ENCODE peak calls at places on chromosomes 4 and X, in nine cellular contexts. J is breast epithelium, C is HepG2, Z is GM12891, X is lower leg skin, R is A549, W is right lobe of liver, K is Peyer's patch, P is stomach. Q is an unnamed sample.

GRCh38 chrX:50941638-50942037 is 31.1 kb downstream of the BMP15 start:
- DNase-seq in J (no peak), C (no peak), Z (no peak), X (no peak), R (no peak), W (peak), K (no peak), P (no peak), Q (peak)

GRCh38 chr4:184782731-184783472 is 42.9 kb downstream of the ACSL1 start:
- DNase-seq in J (no peak), C (no peak), Z (no peak), X (no peak), R (no peak), W (no peak), K (no peak), P (no peak), Q (no peak)

GRCh38 chr4:135385830-135386581 is 1184.4 kb upstream of the PABPC4L start:
- DNase-seq in J (no peak), C (no peak), Z (no peak), X (no peak), R (no peak), W (no peak), K (no peak), P (no peak), Q (no peak)

GRCh38 chr4:175787948-175788347 is 24.1 kb downstream of the GPM6A start:
- DNase-seq in J (no peak), C (no peak), Z (no peak), X (no peak), R (no peak), W (no peak), K (no peak), P (no peak), Q (no peak)

GRCh38 chrX:123450217-123450616 is 266.1 kb downstream of the GRIA3 start:
- DNase-seq in J (no peak), C (peak), Z (no peak), X (no peak), R (peak), W (no peak), K (no peak), P (no peak), Q (peak)

GRCh38 chrX:80808160-80808735 is 1.4 kb downstream of the BRWD3 start:
- DNase-seq in J (peak), C (peak), Z (peak), X (peak), R (peak), W (peak), K (peak), P (peak), Q (peak)

GRCh38 chrX:96729053-96729452 is 44.4 kb downstream of the DIAPH2 start:
- DNase-seq in J (no peak), C (no peak), Z (no peak), X (no peak), R (no peak), W (no peak), K (no peak), P (no peak), Q (no peak)

GRCh38 chr4:18882468-18882867 is 860.9 kb upstream of the LCORL start:
- DNase-seq in J (no peak), C (peak), Z (no peak), X (no peak), R (no peak), W (no peak), K (no peak), P (no peak), Q (no peak)

GRCh38 chrX:138858438-138858837 is 146.9 kb upstream of the FGF13 start:
- DNase-seq in J (no peak), C (no peak), Z (no peak), X (no peak), R (no peak), W (no peak), K (no peak), P (no peak), Q (no peak)

GRCh38 chrX:29903365-29903764 is 312.0 kb upstream of the MAGEB2 start:
- DNase-seq in J (no peak), C (no peak), Z (no peak), X (no peak), R (no peak), W (no peak), K (no peak), P (no peak), Q (no peak)

GRCh38 chr4:143773998-143774898 is 73.8 kb upstream of the FREM3 start:
- DNase-seq in J (no peak), C (peak), Z (peak), X (peak), R (peak), W (peak), K (peak), P (peak), Q (peak)

GRCh38 chrX:68254738-68255645 is 178.3 kb downstream of the OPHN1 start:
- DNase-seq in J (no peak), C (no peak), Z (no peak), X (no peak), R (peak), W (no peak), K (no peak), P (no peak), Q (no peak)

GRCh38 chr4:26406346-26406975 is 83.8 kb downstream of the CCKAR start:
- DNase-seq in J (no peak), C (no peak), Z (no peak), X (no peak), R (no peak), W (no peak), K (no peak), P (no peak), Q (no peak)

GRCh38 chrX:53087378-53087777 is 5.2 kb downstream of the TSPYL2 start:
- DNase-seq in J (no peak), C (no peak), Z (no peak), X (no peak), R (no peak), W (no peak), K (no peak), P (no peak), Q (no peak)

GRCh38 chr4:3702551-3703221 is 63.5 kb upstream of the ADRA2C start:
- DNase-seq in J (no peak), C (no peak), Z (no peak), X (no peak), R (no peak), W (no peak), K (no peak), P (no peak), Q (no peak)

GRCh38 chr4:25842229-25842840 is 20.5 kb downstream of the SEL1L3 start:
- DNase-seq in J (no peak), C (no peak), Z (no peak), X (no peak), R (no peak), W (no peak), K (peak), P (no peak), Q (peak)

GRCh38 chr4:21470531-21470930 is 478.0 kb downstream of the KCNIP4 start:
- DNase-seq in J (no peak), C (no peak), Z (no peak), X (no peak), R (no peak), W (no peak), K (no peak), P (no peak), Q (peak)

GRCh38 chrX:55072286-55072685 is 2.5 kb upstream of the PAGE2B start:
- DNase-seq in J (no peak), C (no peak), Z (no peak), X (no peak), R (no peak), W (no peak), K (no peak), P (no peak), Q (no peak)

GRCh38 chrX:47540754-47541538 is 20.1 kb upstream of the ARAF start:
- DNase-seq in J (peak), C (peak), Z (no peak), X (peak), R (peak), W (peak), K (no peak), P (peak), Q (peak)

GRCh38 chrX:24396236-24396929 is 35.9 kb downstream of the SUPT20HL1 start:
- DNase-seq in J (no peak), C (no peak), Z (no peak), X (no peak), R (no peak), W (no peak), K (no peak), P (no peak), Q (peak)

GRCh38 chr4:41487868-41488267 is 50.1 kb upstream of the LIMCH1 start:
- DNase-seq in J (no peak), C (no peak), Z (no peak), X (no peak), R (no peak), W (no peak), K (no peak), P (no peak), Q (no peak)

GRCh38 chrX:153816821-153817220 is 13.5 kb downstream of the PDZD4 start:
- DNase-seq in J (no peak), C (no peak), Z (no peak), X (no peak), R (no peak), W (no peak), K (no peak), P (no peak), Q (peak)

GRCh38 chrX:85995641-85996040 is 51.7 kb downstream of the CHM start:
- DNase-seq in J (no peak), C (no peak), Z (no peak), X (no peak), R (no peak), W (no peak), K (no peak), P (no peak), Q (no peak)

GRCh38 chr4:6217716-6218381 is 17.5 kb upstream of the JAKMIP1 start:
- DNase-seq in J (no peak), C (no peak), Z (no peak), X (no peak), R (no peak), W (no peak), K (no peak), P (no peak), Q (no peak)

GRCh38 chrX:43644124-43644701 is 11.9 kb upstream of the MAOA start:
- DNase-seq in J (no peak), C (no peak), Z (no peak), X (no peak), R (peak), W (no peak), K (no peak), P (no peak), Q (peak)

GRCh38 chrX:114201622-114202021 is 382.3 kb upstream of the HTR2C start:
- DNase-seq in J (no peak), C (no peak), Z (no peak), X (no peak), R (no peak), W (no peak), K (no peak), P (no peak), Q (no peak)

GRCh38 chrX:1529328-1529727 is 7.7 kb downstream of the P2RY8 start:
- DNase-seq in J (no peak), C (no peak), Z (no peak), X (no peak), R (no peak), W (no peak), K (no peak), P (no peak), Q (no peak)

GRCh38 chr4:172662113-172662512 is 506.5 kb upstream of the GALNT7 start:
- DNase-seq in J (no peak), C (no peak), Z (no peak), X (no peak), R (no peak), W (no peak), K (no peak), P (no peak), Q (no peak)

GRCh38 chr4:118680808-118681207 is 4.4 kb upstream of the METTL14 start:
- DNase-seq in J (no peak), C (no peak), Z (no peak), X (no peak), R (no peak), W (no peak), K (no peak), P (no peak), Q (peak)

GRCh38 chr4:118683513-118683912 is 1.7 kb upstream of the METTL14 start:
- DNase-seq in J (no peak), C (peak), Z (no peak), X (no peak), R (no peak), W (no peak), K (no peak), P (no peak), Q (peak)

GRCh38 chr4:118682928-118683327 is 2.3 kb upstream of the METTL14 start:
- DNase-seq in J (no peak), C (peak), Z (no peak), X (no peak), R (peak), W (no peak), K (no peak), P (no peak), Q (peak)

GRCh38 chr4:118684873-118685811 is at the start of gene METTL14:
- DNase-seq in J (peak), C (peak), Z (peak), X (peak), R (peak), W (peak), K (peak), P (peak), Q (peak)
- TF ChIP-seq POLR2A in J (peak), C (peak), Z (peak), X (no peak), R (no peak), W (peak), K (peak), P (no peak), Q (peak)

GRCh38 chr4:165477799-165478198 is 99.0 kb downstream of the CPE start:
- DNase-seq in J (no peak), C (no peak), Z (no peak), X (no peak), R (no peak), W (no peak), K (no peak), P (no peak), Q (no peak)

GRCh38 chr4:165475706-165476070 is 96.9 kb downstream of the CPE start:
- DNase-seq in J (no peak), C (no peak), Z (no peak), X (no peak), R (no peak), W (no peak), K (no peak), P (no peak), Q (no peak)

GRCh38 chr4:165478260-165478659 is 99.5 kb downstream of the CPE start:
- DNase-seq in J (no peak), C (no peak), Z (no peak), X (no peak), R (no peak), W (no peak), K (no peak), P (no peak), Q (no peak)

GRCh38 chr4:165474784-165475705 is 96.2 kb downstream of the CPE start:
- DNase-seq in J (no peak), C (no peak), Z (no peak), X (no peak), R (no peak), W (no peak), K (no peak), P (no peak), Q (no peak)

GRCh38 chr4:165476214-165477098 is 97.6 kb downstream of the CPE start:
- DNase-seq in J (no peak), C (no peak), Z (no peak), X (no peak), R (no peak), W (no peak), K (no peak), P (no peak), Q (no peak)
- TF ChIP-seq POLR2A in J (no peak), C (no peak), Z (no peak), X (no peak), R (no peak), W (no peak), K (no peak), P (no peak), Q (no peak)

DNA sequence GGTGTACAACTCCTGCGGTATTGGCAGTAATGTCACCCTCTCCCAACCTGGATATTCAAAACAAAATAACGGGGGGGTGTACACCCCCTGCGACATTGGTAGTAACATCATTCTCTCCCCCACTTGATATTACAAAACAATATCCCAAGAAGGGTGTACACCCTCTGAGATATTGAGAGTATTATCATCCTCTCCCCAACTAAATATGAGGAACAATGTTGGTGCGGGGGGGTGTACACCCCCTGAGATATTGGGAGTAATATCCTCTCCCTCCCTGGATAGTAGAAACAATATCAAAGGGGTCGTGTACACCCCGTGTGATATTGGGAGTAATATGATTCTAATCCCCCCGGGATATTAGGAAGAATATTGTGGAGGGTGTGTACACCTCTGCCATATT is 71.4 kb upstream of the ADGRA3 start:
- DNase-seq in J (no peak), C (no peak), Z (no peak), X (no peak), R (no peak), W (no peak), K (no peak), P (no peak), Q (no peak)
- TF ChIP-seq POLR2A in J (no peak), C (no peak), Z (no peak), X (no peak), R (no peak), W (no peak), K (no peak), P (no peak), Q (no peak)

DNA sequence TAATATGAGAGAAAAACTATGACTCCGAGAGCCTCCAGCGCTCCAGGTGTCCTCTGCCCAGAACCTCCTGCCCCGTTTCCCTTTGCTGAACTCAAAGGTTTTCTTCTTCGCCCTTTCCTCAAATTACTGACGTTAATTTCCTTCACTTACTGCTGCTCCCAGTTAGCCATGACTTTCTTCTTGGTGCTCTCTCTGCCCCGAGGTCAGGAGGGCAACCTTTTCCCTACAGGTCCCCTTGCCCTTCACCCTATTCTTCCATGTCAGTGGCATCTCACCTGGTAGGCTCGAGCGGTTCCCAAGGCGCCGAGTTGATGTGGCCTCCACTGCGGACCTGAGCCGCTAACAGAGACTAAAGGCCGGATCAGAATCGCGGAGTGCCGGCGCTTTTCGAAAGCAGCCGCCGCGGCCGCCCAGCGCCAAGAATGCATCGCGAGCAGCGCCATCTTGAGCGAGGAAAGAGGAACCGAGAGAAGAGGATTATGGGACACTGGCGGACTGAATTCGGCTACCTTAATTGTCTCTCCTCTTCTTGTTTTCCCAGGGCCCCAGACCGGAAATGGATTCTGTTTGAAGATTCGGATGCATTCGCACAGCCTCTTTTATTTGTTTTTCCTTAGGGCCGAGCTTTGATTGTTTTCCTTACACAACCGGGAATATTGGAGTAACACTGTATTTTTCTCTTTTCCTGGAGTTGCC is at the start of gene ABCB7:
- DNase-seq in J (peak), C (peak), Z (peak), X (peak), R (peak), W (peak), K (peak), P (peak), Q (peak)
- TF ChIP-seq POLR2A in J (no peak), C (peak), Z (peak), X (no peak), R (peak), W (peak), K (no peak), P (no peak), Q (peak)

DNA sequence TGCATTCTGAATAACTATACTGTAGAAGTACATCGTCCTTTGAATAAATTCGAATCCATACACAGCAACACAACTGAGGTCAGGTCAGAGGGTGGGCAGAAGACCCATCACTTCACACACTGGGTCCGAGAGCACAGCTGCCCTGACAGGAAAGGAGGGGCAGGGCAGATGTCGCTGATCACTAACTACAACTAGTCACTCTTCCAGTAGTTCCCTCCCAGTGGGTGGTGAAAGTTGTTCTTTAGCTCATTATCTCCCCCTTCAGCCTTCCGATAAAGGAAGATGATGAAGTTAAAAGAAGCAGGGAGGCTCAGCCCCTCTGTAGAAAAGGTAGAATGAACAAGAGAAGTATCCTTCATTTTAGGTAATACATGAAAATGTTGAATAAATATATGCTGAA is 278.9 kb downstream of the INPP4B start:
- DNase-seq in J (no peak), C (no peak), Z (no peak), X (no peak), R (peak), W (no peak), K (peak), P (no peak), Q (no peak)
- TF ChIP-seq POLR2A in J (no peak), C (no peak), Z (no peak), X (no peak), R (no peak), W (no peak), K (no peak), P (no peak), Q (no peak)

Q was measured in NB4.